ENCODE peak calls at places on chromosomes 2 and 18, in seven cellular contexts. W is aorta; K is CD8-positive, alpha-beta T cell; S is suprapubic skin; C is hepatocyte; G is CD4-positive, CD25-positive, alpha-beta regulatory T cell; B is cardiac muscle cell. I is an unnamed sample.

GRCh38 chr18:34729264-34729663 is 19.2 kb downstream of the DTNA start:
- DNase-seq in W (no peak), K (no peak), S (no peak), C (peak), G (no peak), B (peak), I (no peak)

GRCh38 chr2:63861220-63861822 is 19.6 kb downstream of the UGP2 start:
- DNase-seq in W (no peak), K (peak), S (no peak), C (peak), G (peak), B (peak), I (peak)

GRCh38 chr2:220144411-220144810 is 517.0 kb downstream of the SLC4A3 start:
- DNase-seq in W (no peak), K (no peak), S (no peak), C (no peak), G (no peak), B (peak), I (no peak)

GRCh38 chr2:17095340-17095739 is 422.9 kb downstream of the RAD51AP2 start:
- DNase-seq in W (no peak), K (no peak), S (no peak), C (no peak), G (no peak), B (no peak), I (no peak)

GRCh38 chr18:50560681-50561629 is 1.1 kb downstream of the MAPK4 start:
- DNase-seq in W (peak), K (no peak), S (no peak), C (peak), G (no peak), B (no peak), I (no peak)

GRCh38 chr18:57942493-57942892 is 101.5 kb upstream of the NEDD4L start:
- DNase-seq in W (no peak), K (no peak), S (no peak), C (no peak), G (no peak), B (no peak), I (no peak)

GRCh38 chr18:57353940-57354461 is 1.6 kb downstream of the ST8SIA3 start:
- DNase-seq in W (peak), K (no peak), S (no peak), C (peak), G (no peak), B (peak), I (no peak)

GRCh38 chr18:35775887-35776286 is 194.3 kb downstream of the GALNT1 start:
- DNase-seq in W (no peak), K (no peak), S (no peak), C (no peak), G (no peak), B (peak), I (peak)

GRCh38 chr18:56873441-56874140 is 222.4 kb downstream of the WDR7 start:
- DNase-seq in W (no peak), K (no peak), S (no peak), C (peak), G (peak), B (peak), I (peak)

GRCh38 chr2:175855794-175856453 is 146.1 kb downstream of the LNPK start:
- DNase-seq in W (peak), K (no peak), S (no peak), C (no peak), G (no peak), B (no peak), I (no peak)

GRCh38 chr2:234964631-234965461 is 13.0 kb downstream of the SH3BP4 start:
- DNase-seq in W (peak), K (no peak), S (peak), C (no peak), G (no peak), B (no peak), I (no peak)

GRCh38 chr2:12701786-12702660 is 14.7 kb upstream of the TRIB2 start:
- DNase-seq in W (no peak), K (no peak), S (no peak), C (no peak), G (no peak), B (no peak), I (no peak)

GRCh38 chr2:69524799-69525198 is 87.6 kb upstream of the NFU1 start:
- DNase-seq in W (no peak), K (no peak), S (no peak), C (no peak), G (no peak), B (no peak), I (no peak)

GRCh38 chr2:177038772-177039484 is 173.7 kb upstream of the HNRNPA3 start:
- DNase-seq in W (no peak), K (no peak), S (no peak), C (peak), G (no peak), B (no peak), I (no peak)

GRCh38 chr2:127053731-127054603 is 53.0 kb downstream of the BIN1 start:
- DNase-seq in W (peak), K (no peak), S (no peak), C (peak), G (no peak), B (no peak), I (no peak)

GRCh38 chr2:144560254-144560653 is 40.3 kb upstream of the ZEB2 start:
- DNase-seq in W (no peak), K (no peak), S (no peak), C (no peak), G (no peak), B (no peak), I (no peak)

GRCh38 chr18:21074336-21075323 is 37.0 kb downstream of the ROCK1 start:
- DNase-seq in W (no peak), K (no peak), S (no peak), C (peak), G (peak), B (no peak), I (no peak)

GRCh38 chr2:199716807-199717586 is 134.0 kb downstream of the FTCDNL1 start:
- DNase-seq in W (no peak), K (no peak), S (no peak), C (no peak), G (no peak), B (no peak), I (no peak)

GRCh38 chr18:48724939-48725338 is 186.1 kb downstream of the CTIF start:
- DNase-seq in W (no peak), K (no peak), S (no peak), C (no peak), G (no peak), B (no peak), I (no peak)

GRCh38 chr2:18749912-18750526 is 160.7 kb upstream of the NT5C1B start:
- DNase-seq in W (peak), K (no peak), S (no peak), C (peak), G (peak), B (peak), I (peak)

GRCh38 chr2:179751184-179751809 is 110.1 kb downstream of the ZNF385B start:
- DNase-seq in W (no peak), K (no peak), S (no peak), C (peak), G (no peak), B (peak), I (no peak)

GRCh38 chr18:28087173-28087563 is 89.8 kb downstream of the CDH2 start:
- DNase-seq in W (no peak), K (no peak), S (no peak), C (no peak), G (no peak), B (peak), I (no peak)

GRCh38 chr2:173830169-173830568 is 135.0 kb downstream of the SP3 start:
- DNase-seq in W (no peak), K (no peak), S (no peak), C (no peak), G (no peak), B (peak), I (no peak)

GRCh38 chr18:77147418-77147852 is 14.9 kb upstream of the MBP start:
- DNase-seq in W (no peak), K (no peak), S (no peak), C (no peak), G (no peak), B (no peak), I (no peak)

GRCh38 chr2:6773694-6774044 is 92.0 kb downstream of the CMPK2 start:
- DNase-seq in W (no peak), K (no peak), S (no peak), C (no peak), G (no peak), B (no peak), I (no peak)

GRCh38 chr2:50401772-50402653 is 629.9 kb downstream of the NRXN1 start:
- DNase-seq in W (no peak), K (no peak), S (no peak), C (peak), G (no peak), B (peak), I (peak)

GRCh38 chr18:68992719-68993482 is 195.0 kb downstream of the CCDC102B start:
- DNase-seq in W (no peak), K (no peak), S (no peak), C (no peak), G (no peak), B (no peak), I (no peak)

GRCh38 chr2:64904405-64905329 is 84.5 kb upstream of the SLC1A4 start:
- DNase-seq in W (no peak), K (no peak), S (no peak), C (no peak), G (no peak), B (no peak), I (peak)

GRCh38 chr2:48469731-48470130 is 60.2 kb upstream of the STON1 start:
- DNase-seq in W (no peak), K (no peak), S (no peak), C (no peak), G (no peak), B (no peak), I (no peak)
- H3K27ac ChIP-seq in W (no peak), K (no peak), S (no peak), C (peak), G (no peak), B (no peak), I (no peak)

GRCh38 chr2:109029444-109030193 is 40.6 kb upstream of the EDAR start:
- DNase-seq in W (no peak), K (no peak), S (peak), C (no peak), G (no peak), B (peak), I (no peak)

GRCh38 chr2:109031481-109032228 is 42.6 kb upstream of the EDAR start:
- DNase-seq in W (peak), K (peak), S (peak), C (peak), G (peak), B (peak), I (peak)

GRCh38 chr2:109030870-109031480 is 42.0 kb upstream of the EDAR start:
- DNase-seq in W (no peak), K (no peak), S (peak), C (no peak), G (peak), B (no peak), I (peak)

GRCh38 chr2:109032229-109032800 is 43.3 kb upstream of the EDAR start:
- DNase-seq in W (no peak), K (peak), S (peak), C (no peak), G (no peak), B (no peak), I (peak)

GRCh38 chr2:109033171-109033570 is 44.2 kb upstream of the EDAR start:
- DNase-seq in W (no peak), K (no peak), S (peak), C (no peak), G (no peak), B (no peak), I (no peak)
- H3K27ac ChIP-seq in W (no peak), K (peak), S (no peak), C (no peak), G (peak), B (no peak), I (peak)

GRCh38 chr2:113012436-113013335 is 7.4 kb downstream of the IL36A start:
- DNase-seq in W (no peak), K (no peak), S (no peak), C (peak), G (no peak), B (peak), I (no peak)
- H3K27ac ChIP-seq in W (no peak), K (no peak), S (no peak), C (no peak), G (no peak), B (no peak), I (no peak)

GRCh38 chr2:44994377-44994776 is 14.9 kb downstream of the SIX2 start:
- DNase-seq in W (no peak), K (no peak), S (no peak), C (no peak), G (no peak), B (no peak), I (no peak)
- H3K27ac ChIP-seq in W (no peak), K (no peak), S (no peak), C (no peak), G (no peak), B (no peak), I (no peak)

GRCh38 chr2:172211507-172211906 is 108.8 kb upstream of the DLX2 start:
- DNase-seq in W (no peak), K (no peak), S (no peak), C (no peak), G (no peak), B (peak), I (no peak)
- H3K27ac ChIP-seq in W (no peak), K (no peak), S (no peak), C (no peak), G (no peak), B (no peak), I (no peak)

I was measured in DND-41.